ENCODE peak calls at places on chromosomes 5 and 9, in nine cellular contexts. I is uterus, S is omental fat pad, M is endothelial cell, R is GM13977, K is tibial artery, Z is cardiac muscle cell, E is A673, O is fibroblast of lung. L is an unnamed sample.
A peak's percentile ranks its signal among the peaks of the same experiment; 100 is the strongest.

GRCh38 chr5:2740051-2740848 is 11.2 kb downstream of the IRX2 start:
- DNase-seq in I (no peak), S (no peak), M (peak; percentile 15), R (no peak), K (peak; percentile 44), Z (peak; percentile 39), E (no peak), O (no peak), L (no peak)

GRCh38 chr5:110040178-110040577 is 350.5 kb downstream of the MAN2A1 start:
- DNase-seq in I (no peak), S (no peak), M (no peak), R (no peak), K (no peak), Z (no peak), E (no peak), O (no peak), L (no peak)

GRCh38 chr5:132010645-132011560 is 555 bp downstream of the ACSL6 start:
- DNase-seq in I (peak; percentile 7), S (no peak), M (no peak), R (peak; percentile 31), K (peak; percentile 56), Z (no peak), E (no peak), O (no peak), L (no peak)

GRCh38 chr9:80218336-80218735 is 646.6 kb downstream of the TLE4 start:
- DNase-seq in I (no peak), S (no peak), M (no peak), R (no peak), K (no peak), Z (no peak), E (no peak), O (no peak), L (no peak)

GRCh38 chr5:2721739-2722138 is 29.7 kb downstream of the IRX2 start:
- DNase-seq in I (no peak), S (no peak), M (no peak), R (no peak), K (no peak), Z (no peak), E (no peak), O (no peak), L (no peak)

GRCh38 chr9:38227061-38227540 is 158.1 kb upstream of the SHB start:
- DNase-seq in I (peak; percentile 16), S (peak; percentile 27), M (peak; percentile 35), R (peak; percentile 61), K (no peak), Z (peak; percentile 94), E (peak; percentile 51), O (peak; percentile 39), L (peak; percentile 84)

GRCh38 chr5:146111409-146111808 is 6.0 kb upstream of the PLAC8L1 start:
- DNase-seq in I (no peak), S (no peak), M (no peak), R (no peak), K (no peak), Z (peak; percentile 34), E (no peak), O (no peak), L (no peak)

GRCh38 chr5:14465776-14466175 is 115.8 kb upstream of the OTULINL start:
- DNase-seq in I (no peak), S (no peak), M (no peak), R (no peak), K (no peak), Z (no peak), E (no peak), O (no peak), L (no peak)

GRCh38 chr5:41346609-41347008 is 133.3 kb upstream of the C6 start:
- DNase-seq in I (no peak), S (no peak), M (no peak), R (no peak), K (no peak), Z (no peak), E (peak; percentile 43), O (peak; percentile 68), L (no peak)

GRCh38 chr9:78788101-78788500 is 491.2 kb downstream of the PSAT1 start:
- DNase-seq in I (no peak), S (no peak), M (no peak), R (no peak), K (no peak), Z (no peak), E (no peak), O (peak; percentile 23), L (no peak)

GRCh38 chr9:108844856-108845255 is 10.9 kb downstream of the ACTL7B start:
- DNase-seq in I (no peak), S (no peak), M (no peak), R (no peak), K (no peak), Z (no peak), E (no peak), O (no peak), L (no peak)

GRCh38 chr5:81167544-81167943 is 65.6 kb upstream of the CKMT2 start:
- DNase-seq in I (no peak), S (no peak), M (no peak), R (no peak), K (no peak), Z (peak; percentile 38), E (no peak), O (no peak), L (no peak)

GRCh38 chr9:87498046-87498815 is 564 bp downstream of the DAPK1 start:
- DNase-seq in I (peak; percentile 30), S (no peak), M (peak; percentile 74), R (peak; percentile 62), K (peak; percentile 70), Z (peak; percentile 85), E (peak; percentile 72), O (peak; percentile 27), L (no peak)

GRCh38 chr5:161865510-161865909 is 17.6 kb downstream of the GABRA1 start:
- DNase-seq in I (no peak), S (no peak), M (no peak), R (no peak), K (no peak), Z (no peak), E (no peak), O (no peak), L (no peak)

GRCh38 chr5:59236996-59237395 is 654.1 kb downstream of the RAB3C start:
- DNase-seq in I (no peak), S (no peak), M (no peak), R (no peak), K (no peak), Z (no peak), E (no peak), O (peak; percentile 20), L (no peak)

GRCh38 chr9:13447551-13448422 is 168.3 kb upstream of the MPDZ start:
- DNase-seq in I (no peak), S (no peak), M (peak; percentile 9), R (no peak), K (no peak), Z (no peak), E (peak; percentile 89), O (peak; percentile 26), L (no peak)

GRCh38 chr5:93428868-93429267 is 152.2 kb downstream of the NR2F1-AS1 start:
- DNase-seq in I (no peak), S (no peak), M (no peak), R (no peak), K (no peak), Z (no peak), E (no peak), O (no peak), L (no peak)

GRCh38 chr5:152819891-152820290 is 414.8 kb upstream of the NMUR2 start:
- DNase-seq in I (no peak), S (no peak), M (no peak), R (no peak), K (no peak), Z (no peak), E (no peak), O (no peak), L (no peak)
- TF ChIP-seq CTCF in I (no peak), S (no peak), M (no peak), R (no peak), K (no peak), Z (no peak), E (no peak), O (no peak), L (no peak)

DNA sequence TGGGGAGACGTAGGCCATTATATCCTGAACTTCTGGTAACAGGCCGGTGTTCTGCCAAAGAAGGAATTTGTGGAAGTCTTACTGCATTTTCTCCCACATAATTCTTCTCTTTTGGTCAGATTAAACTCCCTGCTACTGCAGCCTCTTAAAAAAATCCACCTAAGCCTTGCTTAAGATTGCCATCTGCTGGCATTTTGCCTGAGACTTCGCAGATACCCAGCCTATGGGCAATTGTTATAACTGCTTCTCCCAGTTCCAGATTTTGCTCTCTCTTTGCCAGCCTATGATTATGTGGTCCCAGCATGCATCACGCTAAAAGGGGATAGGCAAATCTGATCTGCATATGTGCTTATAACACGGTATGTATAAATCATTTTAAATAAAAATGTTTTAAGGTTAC is 391.7 kb upstream of the CHD1 start:
- DNase-seq in I (no peak), S (no peak), M (peak; percentile 16), R (no peak), K (no peak), Z (no peak), E (peak; percentile 53), O (no peak), L (no peak)
- TF ChIP-seq CTCF in I (no peak), S (no peak), M (no peak), R (no peak), K (no peak), Z (no peak), E (peak; percentile 15), O (no peak), L (no peak)

GRCh38 chr5:149264432-149265069 is 7.1 kb upstream of the AFAP1L1 start:
- DNase-seq in I (no peak), S (no peak), M (peak; percentile 38), R (peak; percentile 38), K (no peak), Z (peak; percentile 57), E (no peak), O (no peak), L (peak; percentile 54)
- TF ChIP-seq CTCF in I (no peak), S (no peak), M (peak; percentile 58), R (peak; percentile 49), K (no peak), Z (peak; percentile 29), E (peak; percentile 37), O (no peak), L (peak; percentile 50)

GRCh38 chr5:68287631-68287975 is 72.0 kb downstream of the PIK3R1 start:
- DNase-seq in I (no peak), S (no peak), M (no peak), R (no peak), K (no peak), Z (no peak), E (no peak), O (no peak), L (no peak)

GRCh38 chr5:68285075-68285827 is 69.7 kb downstream of the PIK3R1 start:
- DNase-seq in I (no peak), S (no peak), M (no peak), R (peak; percentile 47), K (no peak), Z (no peak), E (no peak), O (no peak), L (no peak)

GRCh38 chr5:68285857-68286611 is 70.5 kb downstream of the PIK3R1 start:
- DNase-seq in I (no peak), S (no peak), M (no peak), R (peak; percentile 35), K (no peak), Z (peak; percentile 57), E (peak; percentile 79), O (peak; percentile 75), L (no peak)

GRCh38 chr5:68287976-68288755 is 72.6 kb downstream of the PIK3R1 start:
- DNase-seq in I (peak; percentile 66), S (no peak), M (peak; percentile 73), R (peak; percentile 82), K (peak; percentile 85), Z (peak; percentile 91), E (peak; percentile 70), O (peak; percentile 51), L (peak; percentile 70)

DNA sequence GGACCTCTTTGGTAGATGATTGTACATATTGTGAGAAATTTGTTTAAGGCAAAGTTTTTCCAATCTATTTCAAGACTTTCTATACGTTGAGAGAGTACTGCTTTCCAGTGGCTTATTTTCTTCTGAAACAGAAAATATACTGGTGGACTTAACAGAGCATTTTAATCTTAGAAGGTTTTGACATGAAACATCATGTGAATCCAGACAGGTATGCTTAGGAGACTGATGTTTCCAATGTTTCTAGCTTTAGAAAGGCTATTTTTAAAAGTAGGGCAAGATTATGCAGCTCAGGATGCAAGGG is 71.0 kb downstream of the PIK3R1 start:
- DNase-seq in I (no peak), S (no peak), M (no peak), R (peak; percentile 16), K (no peak), Z (no peak), E (no peak), O (no peak), L (no peak)
- TF ChIP-seq CTCF in I (no peak), S (no peak), M (no peak), R (no peak), K (no peak), Z (no peak), E (no peak), O (no peak), L (peak; percentile 41)